ENCODE peak calls at places on chromosomes 13 and 19, in seven cellular contexts. A is astrocyte of the spinal cord, W is pancreas, I is nephron progenitor cell, K is GM12865, U is RWPE1, E is sigmoid colon. B is an unnamed sample.

GRCh38 chr13:19561585-19561984 is 253 bp upstream of the TPTE2 start:
- DNase-seq in W (no peak), K (no peak), U (no peak), E (no peak), A (no peak), I (no peak), B (no peak)

GRCh38 chr13:46687810-46688209 is 109.2 kb downstream of the ESD start:
- DNase-seq in I (no peak), A (peak), W (no peak), K (peak), E (no peak), U (peak), B (peak)

GRCh38 chr19:58575183-58576041 is 2.3 kb upstream of the MZF1 start:
- DNase-seq in I (peak), E (peak), K (peak), A (peak), U (peak), W (peak), B (peak)

GRCh38 chr19:19327672-19328071 is 7.0 kb downstream of the MAU2 start:
- DNase-seq in A (no peak), K (no peak), E (no peak), U (no peak), W (no peak), I (no peak), B (no peak)

GRCh38 chr13:28035146-28035782 is 46.8 kb upstream of the URAD start:
- DNase-seq in A (no peak), E (no peak), W (no peak), I (no peak), U (no peak), K (peak), B (no peak)

GRCh38 chr13:50081106-50081898 is 66.1 kb downstream of the KCNRG start:
- DNase-seq in U (no peak), K (peak), W (peak), A (peak), E (peak), I (peak), B (peak)

GRCh38 chr19:4064551-4065260 is 2.0 kb downstream of the ZBTB7A start:
- DNase-seq in I (peak), W (peak), E (peak), U (no peak), K (peak), A (peak), B (peak)

GRCh38 chr19:51784922-51785690 is 9.9 kb upstream of the FPR3 start:
- DNase-seq in I (no peak), W (no peak), U (peak), A (no peak), K (peak), E (peak), B (peak)

GRCh38 chr19:21260164-21260847 is 68.9 kb downstream of the ZNF708 start:
- DNase-seq in W (no peak), K (no peak), I (no peak), E (no peak), A (no peak), U (no peak), B (no peak)

GRCh38 chr19:33301011-33301899 is 1.1 kb downstream of the CEBPA start:
- DNase-seq in W (peak), E (peak), U (no peak), K (no peak), I (peak), A (no peak), B (no peak)

GRCh38 chr13:85828094-85828684 is 29.0 kb upstream of the SLITRK6 start:
- DNase-seq in I (no peak), A (peak), E (no peak), K (peak), U (peak), W (no peak), B (no peak)

GRCh38 chr13:113920173-113920572 is 53.7 kb downstream of the C13orf46 start:
- DNase-seq in U (no peak), E (no peak), A (no peak), K (no peak), W (no peak), I (no peak), B (no peak)

GRCh38 chr13:51818771-51819511 is 15.0 kb upstream of the DHRS12 start:
- DNase-seq in A (no peak), W (no peak), K (peak), I (no peak), E (peak), U (no peak), B (peak)

GRCh38 chr13:42876810-42877550 is 95.6 kb downstream of the FAM216B start:
- DNase-seq in A (peak), I (no peak), U (peak), K (peak), W (no peak), E (no peak), B (no peak)

GRCh38 chr13:77533875-77534788 is 1.4 kb upstream of the SCEL start:
- DNase-seq in E (no peak), A (no peak), K (peak), I (no peak), U (no peak), W (no peak), B (peak)

GRCh38 chr19:19410553-19411550 is 5.4 kb downstream of the GATAD2A start:
- DNase-seq in U (no peak), E (no peak), I (no peak), K (peak), A (no peak), W (no peak), B (peak)

GRCh38 chr13:99033814-99034213 is 56.0 kb upstream of the DOCK9 start:
- DNase-seq in U (peak), A (peak), I (no peak), W (no peak), E (no peak), K (no peak), B (no peak)

GRCh38 chr13:98528663-98529064 is 48.2 kb downstream of the STK24 start:
- DNase-seq in E (peak), I (no peak), A (peak), W (no peak), K (peak), U (peak), B (peak)

GRCh38 chr19:48780684-48781391 is 25.5 kb downstream of the FGF21 start:
- DNase-seq in U (no peak), W (no peak), K (peak), E (no peak), I (no peak), A (no peak), B (no peak)

GRCh38 chr13:19822673-19823072 is 39.9 kb upstream of the PSPC1 start:
- DNase-seq in A (no peak), U (no peak), E (no peak), K (no peak), W (no peak), I (no peak), B (no peak)

GRCh38 chr19:49363265-49364082 is at the start of gene DKKL1:
- DNase-seq in I (peak), U (peak), A (peak), K (peak), W (peak), E (peak), B (peak)

GRCh38 chr13:91576590-91576989 is 178.2 kb downstream of the GPC5 start:
- DNase-seq in A (no peak), W (no peak), U (no peak), E (no peak), K (peak), I (peak), B (peak)

GRCh38 chr19:2540646-2541454 is 64.9 kb downstream of the GADD45B start:
- DNase-seq in K (no peak), E (peak), I (peak), U (peak), A (peak), W (peak), B (no peak)

GRCh38 chr13:109743706-109744453 is 42.5 kb downstream of the IRS2 start:
- DNase-seq in U (peak), E (no peak), A (peak), I (no peak), K (peak), W (no peak), B (peak)

GRCh38 chr13:23407996-23408395 is 25.5 kb downstream of the SACS start:
- DNase-seq in I (no peak), E (no peak), U (no peak), K (no peak), A (no peak), W (no peak), B (no peak)

GRCh38 chr19:51359294-51359693 is 6.9 kb downstream of the ETFB start:
- DNase-seq in K (no peak), E (no peak), U (peak), I (no peak), A (peak), W (no peak), B (no peak)

GRCh38 chr13:50080856-50081105 is 65.5 kb downstream of the KCNRG start:
- DNase-seq in U (no peak), W (no peak), K (peak), A (peak), E (no peak), I (no peak), B (no peak)

GRCh38 chr19:34996978-34997640 is 3.0 kb upstream of the GRAMD1A start:
- DNase-seq in E (no peak), K (no peak), A (no peak), U (no peak), I (no peak), W (no peak), B (no peak)

GRCh38 chr19:17605761-17606745 is 50.6 kb downstream of the COLGALT1 start:
- DNase-seq in I (peak), U (peak), E (peak), K (peak), A (peak), W (peak), B (peak)

GRCh38 chr13:89982406-89983085 is 1364.9 kb upstream of the MIR17HG start:
- DNase-seq in K (no peak), E (no peak), W (no peak), I (no peak), A (peak), U (no peak), B (no peak)

GRCh38 chr13:99086869-99087129 is 108.9 kb upstream of the DOCK9 start:
- DNase-seq in I (no peak), U (peak), E (peak), A (no peak), W (no peak), K (no peak), B (peak)

GRCh38 chr13:78826936-78827335 is 168.0 kb upstream of the OBI1 start:
- DNase-seq in U (no peak), A (no peak), I (no peak), E (no peak), W (no peak), K (no peak), B (no peak)

GRCh38 chr13:35481777-35482176 is 5.3 kb upstream of the MAB21L1 start:
- DNase-seq in K (no peak), I (no peak), E (no peak), U (no peak), W (no peak), A (no peak), B (no peak)
- TF ChIP-seq CTCF in K (no peak), I (no peak), E (no peak), U (no peak), W (no peak), A (no peak), B (no peak)

DNA sequence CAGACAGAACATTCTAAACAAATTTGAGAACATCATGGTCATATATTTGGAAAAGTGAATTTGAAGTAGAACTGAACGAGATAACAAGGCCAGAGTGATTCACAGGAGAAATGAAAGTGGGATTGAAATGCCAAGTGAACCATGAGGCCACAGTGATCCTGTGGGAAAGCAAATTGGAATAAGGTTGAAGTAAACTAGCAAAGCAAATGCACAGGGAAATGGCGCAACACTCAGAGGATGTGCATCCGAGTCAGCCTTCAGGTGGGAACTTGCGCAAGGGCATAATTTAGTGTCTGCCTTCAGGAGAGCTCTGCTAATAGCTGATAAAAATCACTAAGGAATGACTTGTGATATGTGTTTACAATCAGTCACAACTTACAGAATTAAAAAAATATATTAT is 696.6 kb downstream of the LIG4 start:
- DNase-seq in E (no peak), U (no peak), K (no peak), I (no peak), W (no peak), A (no peak), B (no peak)
- TF ChIP-seq CTCF in E (no peak), U (no peak), K (no peak), I (no peak), W (no peak), A (no peak), B (no peak)

GRCh38 chr19:40367577-40368434 is 19.3 kb downstream of the PLD3 start:
- DNase-seq in K (no peak), U (no peak), A (no peak), I (no peak), E (no peak), W (no peak), B (no peak)
- TF ChIP-seq CTCF in K (no peak), U (no peak), A (no peak), I (no peak), E (no peak), W (no peak), B (no peak)

DNA sequence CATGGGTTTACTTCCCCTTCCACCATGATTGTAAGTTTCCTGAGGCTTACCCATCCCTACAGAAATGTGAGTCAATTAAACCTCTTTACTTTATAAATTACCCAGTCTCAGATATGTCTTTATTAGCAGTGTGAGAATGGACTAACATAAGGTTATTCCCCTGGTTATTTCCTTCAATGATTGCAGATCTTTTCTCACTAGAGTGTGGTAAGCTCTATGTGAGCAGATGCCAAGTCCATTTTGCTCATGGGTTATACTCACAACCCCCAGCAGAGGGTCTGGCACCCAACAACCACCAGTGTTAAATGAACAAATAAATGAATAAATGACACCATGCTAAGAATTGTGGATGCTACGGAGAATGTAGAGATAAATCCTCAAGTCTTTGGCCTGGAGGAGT is 472.8 kb downstream of the LIG4 start:
- DNase-seq in K (no peak), U (no peak), E (no peak), A (no peak), I (no peak), W (no peak), B (no peak)
- TF ChIP-seq CTCF in K (no peak), U (no peak), E (no peak), A (no peak), I (no peak), W (no peak), B (no peak)

DNA sequence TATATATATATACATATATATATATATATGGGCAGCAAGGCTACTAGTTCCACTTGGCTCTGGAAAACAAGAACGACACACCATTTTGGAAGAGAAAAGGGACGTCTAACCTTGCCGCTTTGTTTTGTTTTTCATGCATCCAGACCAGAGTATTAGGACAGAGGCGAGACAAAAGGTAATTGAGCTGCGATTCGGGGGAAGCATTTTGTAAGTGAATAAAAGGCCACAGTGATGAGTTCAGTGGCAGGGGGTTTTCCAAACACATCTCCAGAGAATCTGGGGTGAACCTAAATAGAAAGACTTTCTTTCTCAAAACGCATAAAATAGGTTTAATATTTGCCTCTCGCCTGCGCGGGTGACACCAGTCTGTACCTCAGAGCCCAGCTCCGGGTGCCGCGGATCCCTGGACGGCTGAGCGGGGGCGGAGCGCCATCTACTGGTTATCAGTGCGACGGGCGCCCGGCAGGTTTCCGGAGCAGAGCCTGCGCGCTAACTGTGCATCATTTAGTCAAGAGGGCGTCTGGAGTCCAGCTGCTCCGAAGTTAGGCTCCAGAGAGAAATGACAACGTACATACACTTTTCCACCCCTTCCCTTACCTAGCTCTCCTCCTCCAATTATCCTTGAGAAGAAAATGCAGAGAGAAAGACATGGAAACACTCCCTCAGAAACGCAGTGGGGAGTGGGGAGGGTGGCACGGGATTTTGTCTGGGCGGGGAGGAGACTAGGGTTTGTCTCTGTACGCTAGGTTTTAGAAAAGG is 262.3 kb downstream of the TBC1D4 start:
- DNase-seq in K (peak), I (peak), A (peak), U (peak), W (peak), E (peak), B (peak)
- TF ChIP-seq CTCF in K (peak), I (peak), A (peak), U (peak), W (peak), E (peak), B (peak)

GRCh38 chr13:62388515-62388914 is 972.9 kb upstream of the PCDH20 start:
- DNase-seq in I (no peak), W (no peak), A (no peak), U (no peak), E (no peak), K (no peak), B (no peak)

GRCh38 chr13:62387642-62388041 is 972.0 kb upstream of the PCDH20 start:
- DNase-seq in U (no peak), A (peak), W (no peak), K (peak), I (no peak), E (no peak), B (no peak)
- TF ChIP-seq CTCF in U (peak), A (no peak), W (no peak), K (no peak), I (peak), E (no peak), B (no peak)

GRCh38 chr19:55212447-55212846 is 3.1 kb upstream of the PTPRH start:
- DNase-seq in W (no peak), E (no peak), K (peak), U (peak), I (no peak), A (no peak), B (peak)
- TF ChIP-seq CTCF in W (no peak), E (no peak), K (peak), U (no peak), I (no peak), A (peak), B (peak)

DNA sequence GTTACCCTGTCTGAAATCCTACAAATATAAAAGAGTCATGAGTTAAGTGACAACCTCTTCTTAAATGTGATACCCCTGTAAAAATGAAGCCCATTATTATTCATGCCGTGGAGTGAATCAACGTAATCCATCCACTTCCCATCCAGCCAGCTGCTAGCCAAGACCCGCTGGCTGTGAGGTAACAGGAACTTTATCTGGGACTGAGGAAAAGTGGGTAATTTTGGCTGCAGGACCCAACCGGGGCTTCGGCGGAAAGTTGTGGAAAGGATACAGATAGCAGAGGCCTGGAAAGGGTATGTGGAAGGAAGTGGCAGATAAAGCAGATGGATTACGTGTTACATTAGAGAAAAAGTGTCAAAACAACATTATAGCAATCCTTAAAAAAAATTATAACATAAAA is 48.4 kb downstream of the SLC7A1 start:
- DNase-seq in K (no peak), W (no peak), U (no peak), A (no peak), E (no peak), I (no peak), B (no peak)
- TF ChIP-seq CTCF in K (no peak), W (no peak), U (no peak), A (no peak), E (no peak), I (no peak), B (no peak)

GRCh38 chr19:11890634-11891033 is 3.1 kb downstream of the ZNF69 start:
- DNase-seq in A (no peak), K (no peak), E (no peak), U (no peak), W (no peak), I (no peak), B (no peak)

GRCh38 chr19:11887247-11887617 is 350 bp upstream of the ZNF69 start:
- DNase-seq in U (no peak), A (no peak), E (no peak), W (no peak), K (no peak), I (no peak), B (no peak)

DNA sequence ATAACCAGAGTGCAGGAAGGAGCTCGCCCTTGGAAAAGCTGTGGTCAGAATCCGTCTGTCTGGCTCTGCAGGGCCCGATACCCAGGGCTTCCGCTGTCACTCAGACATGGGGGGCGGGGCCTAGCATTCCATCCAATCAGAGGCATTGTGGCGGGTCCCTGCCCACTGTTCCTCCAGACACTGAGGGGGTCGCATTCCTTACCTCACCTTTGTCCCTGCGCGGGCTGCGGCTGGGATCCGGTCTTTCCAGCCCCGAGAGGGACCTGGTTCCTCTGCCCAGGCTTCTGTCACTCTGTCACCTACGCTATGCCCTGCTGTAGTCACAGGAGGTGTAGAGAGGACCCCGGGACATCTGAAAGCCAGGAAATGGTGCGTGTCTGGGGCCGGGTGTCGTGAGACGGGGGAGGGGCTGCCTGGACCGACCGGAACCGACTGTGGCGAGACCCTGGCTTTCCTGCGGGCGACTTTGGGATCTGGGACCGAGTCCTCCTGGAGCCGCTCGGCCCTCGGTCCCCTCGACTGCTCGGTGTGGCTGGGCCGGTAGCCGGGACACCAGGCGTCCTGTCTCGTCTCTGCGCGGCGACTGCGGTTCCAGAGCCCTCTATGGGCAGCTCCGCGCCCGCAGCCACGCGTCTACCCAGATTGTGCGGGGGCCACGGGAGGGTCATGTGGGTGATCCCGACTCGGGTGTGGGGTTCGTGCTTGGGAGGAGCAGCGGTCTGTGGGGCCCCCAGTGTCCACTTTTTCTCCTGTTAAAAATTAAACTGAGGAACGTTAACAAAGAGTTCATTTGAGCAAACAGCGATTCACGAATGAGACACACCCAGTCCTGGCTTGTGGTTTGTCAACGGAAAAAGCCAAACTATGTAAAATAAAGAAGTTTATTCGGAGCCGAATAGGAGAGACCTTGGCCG is at the start of gene ZNF69:
- DNase-seq in U (no peak), E (peak), K (peak), W (peak), A (peak), I (peak), B (peak)
- TF ChIP-seq CTCF in U (no peak), E (no peak), K (no peak), W (no peak), A (peak), I (no peak), B (peak)

B was measured in activated CD8-positive, alpha-beta T cell treated with anti-CD3 and anti-CD28 coated beads for 36 hours.